ENCODE peak calls at places on chromosomes 16 and 17, in six cellular contexts. E is GM20000, T is H9, F is tibial artery, Y is suprapubic skin, R is lower lobe of right lung. C is an unnamed sample.

GRCh38 chr16:59463776-59464175 is 729.7 kb upstream of the GOT2 start:
- DNase-seq in T (no peak), R (no peak), F (no peak), E (no peak), Y (no peak), C (no peak)

GRCh38 chr17:6508519-6509294 is 47.6 kb downstream of the PITPNM3 start:
- DNase-seq in T (peak; percentile 30), R (no peak), F (peak; percentile 55), Y (no peak), E (no peak), C (no peak)

GRCh38 chr17:48123776-48124388 is 16.3 kb downstream of the SNX11 start:
- DNase-seq in Y (no peak), T (no peak), F (no peak), R (no peak), E (no peak), C (no peak)

GRCh38 chr17:32320847-32321246 is 21.1 kb downstream of the C17orf75 start:
- DNase-seq in E (no peak), Y (no peak), T (peak; percentile 27), R (no peak), F (no peak), C (no peak)

GRCh38 chr17:63954402-63955063 is 18.2 kb downstream of the SCN4A start:
- DNase-seq in T (no peak), E (peak; percentile 47), Y (no peak), F (no peak), R (no peak), C (no peak)

GRCh38 chr17:47720754-47721533 is 12.1 kb upstream of the TBX21 start:
- DNase-seq in R (no peak), F (no peak), Y (no peak), T (peak; percentile 74), E (peak; percentile 61), C (no peak)

GRCh38 chr16:49620158-49620867 is 235.6 kb downstream of the ZNF423 start:
- DNase-seq in R (no peak), T (peak; percentile 24), Y (peak; percentile 85), E (no peak), F (peak; percentile 96), C (peak; percentile 69)

GRCh38 chr17:28335959-28336871 is 654 bp downstream of the TNFAIP1 start:
- DNase-seq in R (no peak), F (no peak), E (peak; percentile 20), Y (peak; percentile 86), T (peak; percentile 90), C (no peak)

GRCh38 chr17:32327911-32328310 is 14.1 kb downstream of the C17orf75 start:
- DNase-seq in F (no peak), R (no peak), E (no peak), T (no peak), Y (no peak), C (no peak)

GRCh38 chr17:74006366-74006765 is 197.1 kb upstream of the RPL38 start:
- DNase-seq in Y (no peak), R (no peak), F (no peak), T (no peak), E (no peak), C (no peak)

GRCh38 chr16:51431517-51432241 is 280.6 kb upstream of the SALL1 start:
- DNase-seq in E (no peak), R (no peak), F (no peak), Y (no peak), T (no peak), C (no peak)

GRCh38 chr16:9901-10665 is 43.3 kb downstream of the POLR3K start:
- DNase-seq in E (no peak), T (no peak), F (no peak), Y (no peak), R (peak; percentile 52), C (no peak)

GRCh38 chr17:10888858-10889257 is 51.0 kb upstream of the PIRT start:
- DNase-seq in Y (no peak), E (no peak), F (no peak), T (no peak), R (no peak), C (no peak)

GRCh38 chr16:57930533-57930932 is 40.4 kb downstream of the CNGB1 start:
- DNase-seq in Y (no peak), F (no peak), R (no peak), E (no peak), T (no peak), C (no peak)

GRCh38 chr17:34226011-34226410 is 29.1 kb upstream of the CCL2 start:
- DNase-seq in E (no peak), R (no peak), Y (no peak), T (no peak), F (no peak), C (no peak)

GRCh38 chr17:51651513-51652298 is 391.4 kb downstream of the UTP18 start:
- DNase-seq in E (no peak), R (no peak), Y (no peak), F (no peak), T (no peak), C (no peak)

GRCh38 chr17:3222505-3222904 is 15.0 kb downstream of the OR1A1 start:
- DNase-seq in Y (no peak), F (no peak), T (no peak), R (no peak), E (no peak), C (no peak)

GRCh38 chr17:35731239-35731931 is at the start of gene RASL10B:
- DNase-seq in E (peak; percentile 76), R (peak; percentile 60), Y (no peak), F (peak; percentile 74), T (peak; percentile 83), C (no peak)

GRCh38 chr17:36818134-36818825 is 119.0 kb upstream of the LHX1 start:
- DNase-seq in Y (no peak), F (no peak), E (no peak), R (no peak), T (no peak), C (no peak)

GRCh38 chr16:52549011-52549692 is 2.2 kb upstream of the TOX3 start:
- DNase-seq in R (no peak), Y (no peak), T (peak; percentile 63), F (no peak), E (no peak), C (no peak)

GRCh38 chr17:32446949-32447348 is 2.6 kb downstream of the PSMD11 start:
- DNase-seq in E (no peak), F (no peak), R (no peak), Y (no peak), T (no peak), C (no peak)

GRCh38 chr17:9928601-9929341 is 23.7 kb upstream of the RCVRN start:
- DNase-seq in T (peak; percentile 80), E (no peak), Y (no peak), F (no peak), R (no peak), C (no peak)

GRCh38 chr17:76473541-76473985 is 6.2 kb downstream of the AANAT start:
- DNase-seq in F (no peak), Y (peak; percentile 54), E (peak; percentile 37), T (peak; percentile 89), R (no peak), C (no peak)
- TF ChIP-seq CTCF in F (no peak), Y (peak; percentile 10), E (peak; percentile 41), T (peak; percentile 69), R (no peak), C (no peak)

DNA sequence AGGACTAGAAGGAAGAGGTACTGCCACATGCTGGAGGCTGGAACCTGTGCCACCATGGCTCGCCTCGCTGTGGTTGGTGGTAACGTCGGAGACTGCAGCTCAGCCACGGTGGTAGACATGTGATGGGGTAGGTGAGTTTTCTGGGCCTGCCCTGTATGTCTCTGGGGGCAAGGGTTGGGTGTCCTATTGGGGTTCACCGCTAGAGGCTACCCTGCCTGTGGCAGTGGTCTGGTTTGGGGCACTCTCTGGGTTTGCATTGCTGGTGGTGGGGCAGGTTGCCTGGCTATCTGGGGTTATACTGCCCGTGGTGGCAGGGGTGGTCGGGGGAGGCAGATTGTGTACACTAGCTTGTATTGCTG is 79.3 kb upstream of the KCNJ18 start:
- DNase-seq in Y (no peak), R (no peak), F (no peak), E (no peak), T (no peak), C (no peak)
- TF ChIP-seq CTCF in Y (no peak), R (no peak), F (no peak), E (no peak), T (no peak), C (no peak)

DNA sequence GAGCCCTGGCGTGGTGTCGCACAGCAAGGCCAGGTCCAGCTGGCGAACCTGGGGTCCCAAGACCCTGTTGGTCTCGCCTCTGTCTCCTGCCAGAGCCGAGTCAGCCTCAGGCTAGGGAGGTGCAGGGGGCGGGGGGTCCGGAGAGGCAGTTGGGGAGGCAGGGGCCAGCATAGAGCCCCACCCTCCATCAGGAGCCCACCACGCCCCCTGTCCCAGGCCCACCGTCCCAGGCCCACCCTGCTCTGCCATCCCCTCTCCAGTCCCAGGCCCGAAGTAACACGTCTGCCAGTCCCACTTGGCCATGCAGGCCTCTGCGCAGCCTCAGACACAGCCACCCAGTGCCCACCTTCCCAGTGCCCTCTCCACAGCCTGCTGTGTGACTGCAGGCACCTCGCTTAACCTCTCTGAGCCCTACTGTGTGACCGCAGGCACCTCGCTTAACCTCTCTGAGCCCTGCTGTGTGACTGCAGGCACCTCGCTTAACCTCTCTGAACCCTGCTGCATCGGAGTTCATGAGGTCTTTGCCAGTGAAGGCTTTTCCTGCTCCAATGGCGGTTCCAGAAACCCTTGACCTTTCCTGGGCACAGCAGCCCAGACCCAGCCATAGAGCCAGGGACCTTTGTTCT is 29.3 kb downstream of the ZNF469 start:
- DNase-seq in F (no peak), Y (no peak), T (no peak), E (no peak), R (no peak), C (no peak)
- TF ChIP-seq CTCF in F (no peak), Y (no peak), T (no peak), E (no peak), R (no peak), C (no peak)

GRCh38 chr17:82230627-82231311 is 1.9 kb downstream of the SLC16A3 start:
- DNase-seq in F (peak; percentile 94), T (peak; percentile 86), E (peak; percentile 94), R (peak; percentile 93), Y (peak; percentile 88), C (peak; percentile 92)
- TF ChIP-seq CTCF in F (peak; percentile 58), T (peak; percentile 64), E (peak; percentile 2), R (peak; percentile 63), Y (peak; percentile 60), C (peak; percentile 84)

GRCh38 chr16:82220541-82220940 is 50.5 kb upstream of the MPHOSPH6 start:
- DNase-seq in R (no peak), F (no peak), Y (no peak), E (no peak), T (no peak), C (no peak)

DNA sequence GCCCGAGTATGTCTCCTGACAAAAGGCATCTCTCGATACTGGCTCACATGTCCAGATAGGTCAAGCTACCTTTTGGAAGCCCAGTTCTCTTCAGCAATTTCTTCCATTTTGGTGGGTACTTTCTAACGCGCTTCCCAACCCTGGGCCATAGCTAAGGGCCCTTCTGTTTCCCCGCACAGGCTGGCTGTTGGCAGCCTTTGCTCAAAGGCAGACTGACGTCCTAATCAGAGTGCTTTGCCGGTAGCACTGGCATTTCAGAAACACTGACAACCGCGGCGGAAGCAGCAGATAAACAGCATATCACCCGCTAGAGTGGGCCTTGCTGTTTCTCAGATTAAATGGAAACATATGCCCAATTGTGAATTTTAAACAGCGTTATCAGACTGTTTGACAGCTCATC is 49.3 kb upstream of the MPHOSPH6 start:
- DNase-seq in T (no peak), R (no peak), Y (no peak), E (no peak), F (no peak), C (no peak)
- TF ChIP-seq CTCF in T (no peak), R (no peak), Y (no peak), E (no peak), F (no peak), C (no peak)

GRCh38 chr17:19327039-19327776 is 35.3 kb downstream of the B9D1 start:
- DNase-seq in F (peak; percentile 43), T (no peak), R (no peak), E (no peak), Y (peak; percentile 62), C (peak; percentile 5)
- TF ChIP-seq CTCF in F (no peak), T (no peak), R (no peak), E (no peak), Y (no peak), C (no peak)

GRCh38 chr17:81397314-81398169 is 2.3 kb downstream of the BAHCC1 start:
- DNase-seq in Y (no peak), E (no peak), R (no peak), F (no peak), T (peak; percentile 88), C (no peak)
- TF ChIP-seq CTCF in Y (peak; percentile 23), E (no peak), R (peak; percentile 32), F (peak; percentile 14), T (peak; percentile 69), C (peak; percentile 6)

C was measured in ascending aorta.